ENCODE peak calls at places on chromosomes 1 and 21, in eight cellular contexts. Q, U, M, X, C, Y, T and O are unnamed samples.

GRCh38 chr1:33606272-33606671 is 133.8 kb downstream of the ZSCAN20 start:
- DNase-seq in U (no peak), M (no peak), Y (no peak), T (no peak), Q (no peak), X (no peak), C (no peak), O (peak; percentile 1)

GRCh38 chr1:22886211-22886610 is 86.5 kb downstream of the LACTBL1 start:
- DNase-seq in C (no peak), Y (no peak), T (peak; percentile 28), U (peak; percentile 30), M (no peak), Q (no peak), X (no peak), O (peak; percentile 44)

GRCh38 chr1:8317647-8318360 is at the start of gene SLC45A1:
- DNase-seq in T (peak; percentile 72), U (peak; percentile 57), C (peak; percentile 77), M (peak; percentile 89), Y (peak; percentile 53), Q (peak; percentile 87), X (peak; percentile 36), O (peak; percentile 52)

GRCh38 chr1:155062151-155062686 is 1.3 kb upstream of the EFNA4 start:
- DNase-seq in Q (peak; percentile 94), X (no peak), Y (peak; percentile 78), C (no peak), U (no peak), T (no peak), M (no peak), O (no peak)

GRCh38 chr1:26177182-26177684 is at the start of gene CNKSR1:
- DNase-seq in Y (no peak), U (no peak), T (no peak), X (no peak), M (no peak), Q (peak; percentile 98), C (no peak), O (no peak)

GRCh38 chr1:84365225-84366221 is 32.8 kb upstream of the DNASE2B start:
- DNase-seq in Y (peak; percentile 15), M (peak; percentile 27), C (peak; percentile 13), U (peak; percentile 96), T (peak; percentile 89), X (no peak), Q (no peak), O (peak; percentile 94)

GRCh38 chr1:227870375-227870774 is 54.9 kb downstream of the PRSS38 start:
- DNase-seq in Q (no peak), X (no peak), Y (no peak), C (no peak), U (no peak), T (no peak), M (no peak), O (no peak)

GRCh38 chr1:2476066-2476999 is at the start of gene PLCH2:
- DNase-seq in M (no peak), T (no peak), U (no peak), Y (no peak), C (no peak), Q (no peak), X (no peak), O (no peak)

GRCh38 chr1:91693542-91693941 is 192.4 kb downstream of the TGFBR3 start:
- DNase-seq in M (no peak), T (peak; percentile 75), X (no peak), C (no peak), U (peak; percentile 25), Q (no peak), Y (no peak), O (no peak)

GRCh38 chr1:56418047-56418680 is 161.2 kb downstream of the PLPP3 start:
- DNase-seq in Q (no peak), C (no peak), U (no peak), M (no peak), Y (no peak), T (no peak), X (no peak), O (no peak)

GRCh38 chr1:9263984-9264929 is 28.4 kb upstream of the SPSB1 start:
- DNase-seq in Y (no peak), M (no peak), C (no peak), X (no peak), Q (no peak), U (no peak), T (no peak), O (no peak)

GRCh38 chr1:62436039-62436465 is 797 bp upstream of the USP1 start:
- DNase-seq in C (peak; percentile 95), U (no peak), Q (peak; percentile 99), X (no peak), Y (no peak), T (no peak), M (no peak), O (no peak)

GRCh38 chr21:31012133-31013089 is 25.9 kb downstream of the KRTAP19-8 start:
- DNase-seq in X (peak; percentile 14), Q (no peak), C (no peak), T (no peak), M (no peak), Y (no peak), U (no peak), O (no peak)

GRCh38 chr21:41032536-41032935 is 135.4 kb upstream of the BACE2 start:
- DNase-seq in T (no peak), M (no peak), X (no peak), U (peak; percentile 19), Q (no peak), C (no peak), Y (no peak), O (no peak)

GRCh38 chr1:10556430-10557005 is 81.8 kb downstream of the PEX14 start:
- DNase-seq in Q (no peak), C (no peak), X (no peak), Y (no peak), T (no peak), U (no peak), M (peak; percentile 61), O (no peak)

GRCh38 chr1:158924677-158925076 is 6.7 kb upstream of the PYHIN1 start:
- DNase-seq in T (no peak), M (no peak), Y (no peak), C (no peak), U (no peak), X (no peak), Q (no peak), O (no peak)

GRCh38 chr1:202576816-202577215 is 133.4 kb downstream of the SYT2 start:
- DNase-seq in Y (no peak), X (no peak), T (peak; percentile 92), Q (no peak), M (no peak), U (peak; percentile 71), C (no peak), O (peak; percentile 92)

GRCh38 chr21:35911412-35912191 is 148.7 kb downstream of the SETD4 start:
- DNase-seq in T (no peak), Y (no peak), X (no peak), M (no peak), Q (no peak), C (no peak), U (no peak), O (no peak)

GRCh38 chr1:201552941-201553341 is 14.0 kb downstream of the NAV1 start:
- DNase-seq in U (peak; percentile 71), Y (no peak), M (no peak), C (no peak), T (no peak), X (no peak), Q (peak; percentile 46), O (peak; percentile 57)

GRCh38 chr1:68449901-68450300 is at the start of gene RPE65:
- DNase-seq in Y (no peak), M (no peak), U (peak; percentile 59), T (peak; percentile 63), X (no peak), Q (no peak), C (no peak), O (peak; percentile 27)

GRCh38 chr1:236147521-236148470 is 5.5 kb downstream of the GPR137B start:
- DNase-seq in C (no peak), X (no peak), Q (no peak), Y (no peak), T (no peak), M (no peak), U (no peak), O (no peak)

GRCh38 chr1:85027242-85027983 is 20.9 kb downstream of the MCOLN3 start:
- DNase-seq in X (peak; percentile 49), C (peak; percentile 21), Q (no peak), U (no peak), Y (peak; percentile 58), T (peak; percentile 66), M (no peak), O (peak; percentile 63)

GRCh38 chr1:184785529-184785928 is 30.9 kb upstream of the EDEM3 start:
- DNase-seq in T (no peak), X (no peak), U (no peak), C (no peak), M (no peak), Y (no peak), Q (no peak), O (no peak)

GRCh38 chr1:157542676-157543075 is 9.6 kb downstream of the FCRL5 start:
- DNase-seq in T (no peak), M (no peak), X (no peak), Q (no peak), Y (no peak), C (no peak), U (no peak), O (no peak)

GRCh38 chr1:190754769-190755168 is 277.1 kb upstream of the BRINP3 start:
- DNase-seq in Y (no peak), Q (no peak), C (no peak), M (peak; percentile 6), T (peak; percentile 74), U (peak; percentile 48), X (no peak), O (peak; percentile 85)

GRCh38 chr1:27592600-27593340 is 11.2 kb downstream of the AHDC1 start:
- DNase-seq in T (no peak), C (no peak), Q (peak; percentile 88), U (no peak), M (no peak), Y (no peak), X (no peak), O (no peak)
- H3K4me3 ChIP-seq in T (no peak overlapping the region), C (no peak overlapping the region), Q (peak overlapping the region; percentile 72), U (no peak overlapping the region), M (no peak overlapping the region), Y (no peak overlapping the region), X (no peak overlapping the region), O (no peak overlapping the region)

GRCh38 chr1:38256072-38256471 is 209.5 kb upstream of the POU3F1 start:
- DNase-seq in X (no peak), Q (no peak), Y (no peak), U (no peak), T (no peak), M (no peak), C (no peak), O (no peak)
- TF ChIP-seq CTCF in X (no peak), Q (peak; percentile 40), Y (no peak), U (no peak), T (no peak), M (no peak), C (no peak), O (no peak)

GRCh38 chr1:177737456-177737855 is 232.4 kb downstream of the SEC16B start:
- DNase-seq in T (no peak), Q (no peak), X (no peak), M (no peak), Y (no peak), U (no peak), C (no peak), O (no peak)

GRCh38 chr1:177729646-177730045 is 240.2 kb downstream of the SEC16B start:
- DNase-seq in M (no peak), Q (no peak), Y (no peak), C (no peak), X (no peak), T (no peak), U (no peak), O (no peak)

GRCh38 chr1:177732178-177732577 is 237.7 kb downstream of the SEC16B start:
- DNase-seq in C (no peak), U (no peak), X (no peak), Q (no peak), M (no peak), T (no peak), Y (no peak), O (no peak)
- H3K4me3 ChIP-seq in C (no peak overlapping the region), U (no peak overlapping the region), X (no peak overlapping the region), Q (no peak overlapping the region), M (no peak overlapping the region), T (no peak overlapping the region), Y (no peak overlapping the region), O (no peak overlapping the region)

GRCh38 chr1:75745276-75745675 is 20.8 kb downstream of the ACADM start:
- DNase-seq in Y (no peak), U (no peak), X (peak; percentile 59), Q (no peak), C (no peak), M (no peak), T (no peak), O (no peak)
- TF ChIP-seq CTCF in Y (no peak), U (no peak), X (no peak), Q (no peak), C (no peak), M (no peak), T (no peak), O (no peak)